ENCODE peak calls at places on chromosome 19, in nine cellular contexts. F is HS-5; N is heart right ventricle; D is tibial nerve; H is CD4-positive, alpha-beta T cell; S is left ventricle myocardium inferior; T is T-helper 9 cell; O is NCI-H774; G is COR-L47. B is an unnamed sample.

GRCh38 chr19:33294058-33294798 is 8.1 kb downstream of the CEBPA start:
- DNase-seq in F (no peak), N (no peak), D (no peak), H (no peak), S (peak; percentile 1), T (no peak), O (no peak), G (no peak), B (no peak)

GRCh38 chr19:30449673-30450072 is 77.5 kb downstream of the ZNF536 start:
- DNase-seq in F (no peak), N (no peak), D (no peak), H (no peak), S (no peak), T (no peak), O (no peak), G (no peak), B (no peak)

GRCh38 chr19:37778613-37779138 is 710 bp downstream of the ZNF573 start:
- DNase-seq in F (no peak), N (no peak), D (no peak), H (no peak), S (no peak), T (no peak), O (no peak), G (no peak), B (peak; percentile 68)

GRCh38 chr19:3179739-3180293 is 1.2 kb downstream of the S1PR4 start:
- DNase-seq in F (no peak), N (no peak), D (no peak), H (no peak), S (no peak), T (no peak), O (no peak), G (no peak), B (peak; percentile 49)

GRCh38 chr19:38639679-38640078 is 7.8 kb upstream of the ACTN4 start:
- DNase-seq in F (no peak), N (no peak), D (no peak), H (no peak), S (no peak), T (no peak), O (no peak), G (no peak), B (no peak)

GRCh38 chr19:49546825-49547565 is 19.2 kb downstream of the RCN3 start:
- DNase-seq in F (peak; percentile 70), N (no peak), D (peak; percentile 52), H (no peak), S (no peak), T (peak; percentile 49), O (peak; percentile 76), G (peak; percentile 86), B (peak; percentile 88)

GRCh38 chr19:29217591-29217990 is 4.6 kb upstream of the UQCRFS1 start:
- DNase-seq in F (no peak), N (no peak), D (no peak), H (no peak), S (no peak), T (no peak), O (no peak), G (no peak), B (no peak)

GRCh38 chr19:46372901-46373572 is 26.1 kb downstream of the PPP5C start:
- DNase-seq in F (no peak), N (no peak), D (no peak), H (no peak), S (no peak), T (no peak), O (peak; percentile 15), G (peak; percentile 28), B (no peak)

GRCh38 chr19:30788105-30788765 is 416.1 kb downstream of the ZNF536 start:
- DNase-seq in F (no peak), N (no peak), D (no peak), H (no peak), S (no peak), T (no peak), O (no peak), G (no peak), B (no peak)

GRCh38 chr19:45973564-45974338 is at the start of gene NOVA2:
- DNase-seq in F (no peak), N (peak; percentile 83), D (no peak), H (no peak), S (peak; percentile 73), T (no peak), O (peak; percentile 31), G (peak; percentile 80), B (peak; percentile 69)

GRCh38 chr19:39890755-39891551 is 43.5 kb downstream of the FCGBP start:
- DNase-seq in F (no peak), N (no peak), D (no peak), H (no peak), S (no peak), T (no peak), O (no peak), G (no peak), B (no peak)

GRCh38 chr19:12527034-12527836 is 24.0 kb downstream of the ZNF564 start:
- DNase-seq in F (no peak), N (no peak), D (no peak), H (no peak), S (no peak), T (no peak), O (no peak), G (no peak), B (peak; percentile 54)

GRCh38 chr19:4803736-4804695 is 12.5 kb downstream of the FEM1A start:
- DNase-seq in F (no peak), N (peak; percentile 69), D (no peak), H (peak; percentile 46), S (no peak), T (peak; percentile 51), O (no peak), G (peak; percentile 49), B (peak; percentile 73)

GRCh38 chr19:8575467-8575997 is 1.7 kb downstream of the MYO1F start:
- DNase-seq in F (no peak), N (no peak), D (no peak), H (peak; percentile 60), S (no peak), T (peak; percentile 30), O (no peak), G (no peak), B (peak; percentile 57)

GRCh38 chr19:16946951-16947940 is 58.4 kb downstream of the F2RL3 start:
- DNase-seq in F (no peak), N (no peak), D (no peak), H (no peak), S (no peak), T (no peak), O (no peak), G (no peak), B (no peak)

GRCh38 chr19:4473708-4474503 is 1.8 kb downstream of the HDGFL2 start:
- DNase-seq in F (no peak), N (no peak), D (no peak), H (no peak), S (no peak), T (no peak), O (no peak), G (no peak), B (no peak)

GRCh38 chr19:37907735-37908066 is 693 bp downstream of the SIPA1L3 start:
- DNase-seq in F (no peak), N (no peak), D (no peak), H (no peak), S (no peak), T (no peak), O (no peak), G (no peak), B (no peak)

GRCh38 chr19:38478273-38478971 is 44.9 kb downstream of the RYR1 start:
- DNase-seq in F (no peak), N (no peak), D (no peak), H (no peak), S (no peak), T (no peak), O (no peak), G (no peak), B (peak; percentile 62)

GRCh38 chr19:43574424-43575155 is 737 bp downstream of the XRCC1 start:
- DNase-seq in F (no peak), N (no peak), D (no peak), H (no peak), S (no peak), T (no peak), O (no peak), G (no peak), B (no peak)

GRCh38 chr19:3402631-3403443 is 36.5 kb downstream of the NFIC start:
- DNase-seq in F (no peak), N (no peak), D (no peak), H (no peak), S (no peak), T (no peak), O (no peak), G (no peak), B (no peak)

GRCh38 chr19:54309811-54310210 is 3.2 kb downstream of the LILRA5 start:
- DNase-seq in F (no peak), N (no peak), D (no peak), H (no peak), S (no peak), T (no peak), O (no peak), G (no peak), B (no peak)

GRCh38 chr19:46413262-46414031 is at the start of gene CCDC8:
- DNase-seq in F (no peak), N (peak; percentile 86), D (peak; percentile 47), H (no peak), S (peak; percentile 89), T (no peak), O (no peak), G (no peak), B (no peak)

B was measured in KBM-7.